ENCODE peak calls at places on chromosomes 1 and 21, in ten cellular contexts. V is hypothalamus, B is HepG2, J is midbrain, Z is esophagus muscularis mucosa, S is germinal center, C is ovary, H is D341Med, Y is astrocyte of the hippocampus, D is stomach. A is an unnamed sample.
A peak's percentile ranks its signal among the peaks of the same experiment; 100 is the strongest.

GRCh38 chr1:185969524-185969991 is 235.4 kb downstream of the HMCN1 start:
- DNase-seq in V (no peak), B (no peak), J (no peak), Z (no peak), S (no peak), C (no peak), H (no peak), Y (peak; percentile 55), D (no peak), A (no peak)

GRCh38 chr1:15584489-15585363 is at the start of gene AGMAT:
- DNase-seq in V (no peak), B (peak; percentile 91), J (no peak), Z (no peak), S (peak; percentile 74), C (peak; percentile 29), H (no peak), Y (peak; percentile 65), D (peak; percentile 43), A (no peak)

GRCh38 chr1:24688621-24689195 is 45.6 kb downstream of the SRRM1 start:
- DNase-seq in V (no peak), B (peak; percentile 57), J (peak; percentile 87), Z (no peak), S (peak; percentile 74), C (peak; percentile 66), H (peak; percentile 85), Y (peak; percentile 82), D (peak; percentile 79), A (peak; percentile 79)

GRCh38 chr1:16158025-16158424 is 2.2 kb upstream of the EPHA2 start:
- DNase-seq in V (no peak), B (no peak), J (no peak), Z (no peak), S (no peak), C (no peak), H (no peak), Y (no peak), D (no peak), A (no peak)

GRCh38 chr1:167489581-167490340 is 28.6 kb downstream of the CD247 start:
- DNase-seq in V (no peak), B (no peak), J (no peak), Z (no peak), S (no peak), C (no peak), H (no peak), Y (peak; percentile 50), D (no peak), A (no peak)

GRCh38 chr1:16173447-16174260 is 17.8 kb upstream of the EPHA2 start:
- DNase-seq in V (no peak), B (no peak), J (no peak), Z (no peak), S (no peak), C (peak; percentile 31), H (no peak), Y (peak; percentile 96), D (peak; percentile 84), A (no peak)

GRCh38 chr1:117838911-117839310 is 90.5 kb downstream of the GDAP2 start:
- DNase-seq in V (no peak), B (no peak), J (no peak), Z (no peak), S (no peak), C (no peak), H (no peak), Y (peak; percentile 34), D (no peak), A (no peak)

GRCh38 chr1:228060458-228061190 is 21.9 kb upstream of the ARF1 start:
- DNase-seq in V (no peak), B (no peak), J (no peak), Z (no peak), S (no peak), C (no peak), H (no peak), Y (peak; percentile 55), D (peak; percentile 47), A (no peak)

GRCh38 chr1:21831454-21831970 is 19.4 kb downstream of the LDLRAD2 start:
- DNase-seq in V (no peak), B (no peak), J (no peak), Z (no peak), S (no peak), C (no peak), H (no peak), Y (no peak), D (no peak), A (no peak)

GRCh38 chr1:14977338-14977931 is 176.1 kb upstream of the TMEM51 start:
- DNase-seq in V (no peak), B (no peak), J (no peak), Z (no peak), S (no peak), C (no peak), H (no peak), Y (peak; percentile 35), D (no peak), A (no peak)

GRCh38 chr1:55854911-55855310 is 639.7 kb upstream of the USP24 start:
- DNase-seq in V (no peak), B (no peak), J (no peak), Z (no peak), S (no peak), C (no peak), H (no peak), Y (peak; percentile 66), D (no peak), A (no peak)

GRCh38 chr21:41783476-41784150 is 16.8 kb upstream of the RIPK4 start:
- DNase-seq in V (no peak), B (no peak), J (no peak), Z (no peak), S (no peak), C (no peak), H (no peak), Y (peak; percentile 88), D (peak; percentile 85), A (no peak)

GRCh38 chr1:29415156-29415830 is 179.0 kb downstream of the PTPRU start:
- DNase-seq in V (no peak), B (peak; percentile 49), J (no peak), Z (no peak), S (no peak), C (no peak), H (peak; percentile 63), Y (peak; percentile 28), D (no peak), A (no peak)

GRCh38 chr1:172717722-172718455 is 59.0 kb downstream of the FASLG start:
- DNase-seq in V (no peak), B (peak; percentile 77), J (no peak), Z (no peak), S (no peak), C (no peak), H (no peak), Y (no peak), D (no peak), A (no peak)

GRCh38 chr1:205920159-205920558 is 23.1 kb downstream of the SLC26A9 start:
- DNase-seq in V (no peak), B (no peak), J (peak; percentile 48), Z (no peak), S (no peak), C (no peak), H (no peak), Y (peak; percentile 65), D (peak; percentile 24), A (peak; percentile 57)

GRCh38 chr1:212608956-212609700 is 567 bp downstream of the ATF3 start:
- DNase-seq in V (no peak), B (peak; percentile 36), J (peak; percentile 60), Z (no peak), S (peak; percentile 36), C (peak; percentile 42), H (peak; percentile 83), Y (peak; percentile 82), D (peak; percentile 57), A (peak; percentile 41)